ENCODE peak calls at places on chromosomes 16 and 17, in eight cellular contexts. C, V, G, S, A, L, H and T are unnamed samples.

GRCh38 chr17:62765351-62765750 is 42.8 kb downstream of the MARCHF10 start:
- DNase-seq in C (no peak), V (no peak), G (peak), S (no peak), A (no peak), L (no peak), H (peak), T (no peak)

GRCh38 chr17:80274871-80275449 is 14.3 kb downstream of the RNF213 start:
- DNase-seq in C (no peak), V (no peak), G (no peak), S (no peak), A (no peak), L (no peak), H (no peak), T (no peak)

GRCh38 chr17:40608061-40608581 is 39.5 kb downstream of the SMARCE1 start:
- DNase-seq in C (no peak), V (no peak), G (no peak), S (no peak), A (no peak), L (no peak), H (no peak), T (peak)

GRCh38 chr17:82687375-82687861 is 11.1 kb downstream of the RAB40B start:
- DNase-seq in C (no peak), V (no peak), G (no peak), S (no peak), A (no peak), L (no peak), H (no peak), T (no peak)

GRCh38 chr17:55492951-55493350 is 18.3 kb downstream of the SMIM36 start:
- DNase-seq in C (no peak), V (no peak), G (peak), S (no peak), A (no peak), L (no peak), H (peak), T (no peak)

GRCh38 chr16:75997606-75998005 is 271.3 kb upstream of the CPHXL start:
- DNase-seq in C (no peak), V (no peak), G (no peak), S (no peak), A (no peak), L (no peak), H (no peak), T (no peak)

GRCh38 chr16:88558457-88559442 is 11.5 kb upstream of the ZC3H18 start:
- DNase-seq in C (no peak), V (peak), G (peak), S (peak), A (peak), L (no peak), H (peak), T (no peak)

GRCh38 chr16:50900391-50900942 is 158.6 kb downstream of the CYLD start:
- DNase-seq in C (no peak), V (no peak), G (no peak), S (no peak), A (no peak), L (no peak), H (no peak), T (no peak)

GRCh38 chr16:80203821-80204220 is 337.0 kb upstream of the DYNLRB2 start:
- DNase-seq in C (no peak), V (no peak), G (no peak), S (no peak), A (no peak), L (no peak), H (no peak), T (no peak)

GRCh38 chr16:52812945-52813556 is 239.6 kb downstream of the CHD9NB start:
- DNase-seq in C (no peak), V (no peak), G (no peak), S (peak), A (no peak), L (peak), H (no peak), T (no peak)

GRCh38 chr16:49930841-49931240 is 74.9 kb upstream of the ZNF423 start:
- DNase-seq in C (no peak), V (no peak), G (no peak), S (no peak), A (no peak), L (no peak), H (no peak), T (no peak)

GRCh38 chr16:27237229-27238015 is 31.1 kb downstream of the NSMCE1 start:
- DNase-seq in C (peak), V (no peak), G (no peak), S (no peak), A (no peak), L (no peak), H (no peak), T (peak)

GRCh38 chr16:11233727-11234376 is 22.2 kb downstream of the SOCS1 start:
- DNase-seq in C (no peak), V (no peak), G (peak), S (peak), A (no peak), L (no peak), H (no peak), T (no peak)

GRCh38 chr16:10297341-10298006 is 88.4 kb upstream of the ATF7IP2 start:
- DNase-seq in C (no peak), V (peak), G (peak), S (no peak), A (no peak), L (no peak), H (no peak), T (no peak)

GRCh38 chr16:52709286-52709685 is 162.3 kb upstream of the TOX3 start:
- DNase-seq in C (no peak), V (no peak), G (peak), S (no peak), A (no peak), L (no peak), H (peak), T (no peak)

GRCh38 chr16:68790130-68790761 is 53.1 kb upstream of the TANGO6 start:
- DNase-seq in C (no peak), V (no peak), G (peak), S (peak), A (no peak), L (peak), H (peak), T (no peak)

GRCh38 chr17:70190959-70191805 is 21.9 kb downstream of the KCNJ2 start:
- DNase-seq in C (no peak), V (no peak), G (no peak), S (no peak), A (no peak), L (no peak), H (no peak), T (no peak)

GRCh38 chr17:1970843-1971384 is 54.2 kb downstream of the RTN4RL1 start:
- DNase-seq in C (no peak), V (no peak), G (no peak), S (no peak), A (no peak), L (no peak), H (no peak), T (no peak)

GRCh38 chr16:17396762-17397498 is 73.8 kb downstream of the XYLT1 start:
- DNase-seq in C (no peak), V (no peak), G (no peak), S (peak), A (no peak), L (no peak), H (no peak), T (peak)

GRCh38 chr17:78179372-78179771 is 7.5 kb downstream of the TK1 start:
- DNase-seq in C (no peak), V (no peak), G (peak), S (peak), A (no peak), L (peak), H (no peak), T (no peak)

GRCh38 chr16:81956213-81956948 is 54.9 kb downstream of the SDR42E1 start:
- DNase-seq in C (no peak), V (no peak), G (no peak), S (peak), A (no peak), L (no peak), H (no peak), T (no peak)

GRCh38 chr16:89360760-89361435 is 129.5 kb downstream of the ANKRD11 start:
- DNase-seq in C (peak), V (peak), G (peak), S (no peak), A (no peak), L (no peak), H (no peak), T (peak)

GRCh38 chr17:17370711-17371110 is 67.5 kb downstream of the NT5M start:
- DNase-seq in C (no peak), V (no peak), G (no peak), S (no peak), A (no peak), L (no peak), H (no peak), T (no peak)

GRCh38 chr16:14579266-14579665 is 50.8 kb downstream of the PARN start:
- DNase-seq in C (no peak), V (no peak), G (no peak), S (no peak), A (no peak), L (no peak), H (no peak), T (no peak)

GRCh38 chr17:8976638-8977037 is 11.1 kb upstream of the PIK3R5 start:
- DNase-seq in C (no peak), V (no peak), G (no peak), S (no peak), A (no peak), L (no peak), H (no peak), T (no peak)

GRCh38 chr16:54630284-54630967 is 300.2 kb upstream of the IRX5 start:
- DNase-seq in C (no peak), V (no peak), G (no peak), S (peak), A (no peak), L (no peak), H (no peak), T (no peak)

GRCh38 chr16:49844399-49844798 is 11.5 kb downstream of the ZNF423 start:
- DNase-seq in C (no peak), V (no peak), G (no peak), S (no peak), A (no peak), L (no peak), H (no peak), T (no peak)

GRCh38 chr17:78230252-78230962 is 1.0 kb upstream of the TMEM235 start:
- DNase-seq in C (no peak), V (no peak), G (no peak), S (no peak), A (no peak), L (no peak), H (no peak), T (no peak)

GRCh38 chr16:77450790-77451487 is 16.1 kb upstream of the ADAMTS18 start:
- DNase-seq in C (no peak), V (no peak), G (no peak), S (no peak), A (peak), L (no peak), H (no peak), T (no peak)

GRCh38 chr17:50170662-50171370 is 5.0 kb downstream of the SGCA start:
- DNase-seq in C (no peak), V (no peak), G (no peak), S (peak), A (no peak), L (no peak), H (no peak), T (no peak)